ENCODE peak calls at places on chromosomes 16 and 17, in seven cellular contexts. Y, H, R, J, C, I and F are unnamed samples.

GRCh38 chr17:7224110-7224509 is 4.4 kb downstream of the ACADVL start:
- DNase-seq in Y (no peak), H (peak), R (no peak), J (no peak), C (no peak), I (no peak), F (peak)

GRCh38 chr16:85461814-85462404 is 151.2 kb upstream of the GSE1 start:
- DNase-seq in Y (no peak), H (peak), R (no peak), J (no peak), C (no peak), I (peak), F (no peak)

GRCh38 chr16:63050391-63050790 is 1014.2 kb upstream of the CDH8 start:
- DNase-seq in Y (no peak), H (no peak), R (no peak), J (no peak), C (no peak), I (no peak), F (no peak)

GRCh38 chr17:13320046-13320785 is 281.5 kb downstream of the HS3ST3A1 start:
- DNase-seq in Y (no peak), H (no peak), R (no peak), J (no peak), C (no peak), I (no peak), F (no peak)

GRCh38 chr17:82349287-82349701 is 9.8 kb upstream of the TEX19 start:
- DNase-seq in Y (no peak), H (no peak), R (no peak), J (peak), C (no peak), I (no peak), F (no peak)

GRCh38 chr16:47778106-47778803 is 317.1 kb downstream of the PHKB start:
- DNase-seq in Y (no peak), H (no peak), R (no peak), J (no peak), C (no peak), I (no peak), F (no peak)

GRCh38 chr17:5667871-5668270 is 83.6 kb upstream of the NLRP1 start:
- DNase-seq in Y (no peak), H (no peak), R (no peak), J (no peak), C (no peak), I (no peak), F (no peak)

GRCh38 chr16:89374393-89374948 is 115.9 kb downstream of the ANKRD11 start:
- DNase-seq in Y (no peak), H (no peak), R (no peak), J (no peak), C (no peak), I (peak), F (no peak)

GRCh38 chr17:944266-944665 is 35.3 kb downstream of the NXN start:
- DNase-seq in Y (no peak), H (no peak), R (no peak), J (no peak), C (no peak), I (no peak), F (no peak)

GRCh38 chr17:58352843-58353719 is 1.1 kb upstream of the SUPT4H1 start:
- DNase-seq in Y (peak), H (peak), R (no peak), J (no peak), C (no peak), I (peak), F (peak)

GRCh38 chr17:30716461-30717289 is 107.8 kb downstream of the CRLF3 start:
- DNase-seq in Y (no peak), H (no peak), R (no peak), J (no peak), C (no peak), I (peak), F (peak)

GRCh38 chr17:38881600-38882191 is 11.8 kb downstream of the LASP1 start:
- DNase-seq in Y (no peak), H (no peak), R (no peak), J (no peak), C (no peak), I (peak), F (peak)

GRCh38 chr16:75109732-75110243 is 6.8 kb downstream of the LDHD start:
- DNase-seq in Y (no peak), H (peak), R (peak), J (no peak), C (no peak), I (no peak), F (peak)

GRCh38 chr17:17757391-17757791 is 76.1 kb downstream of the RAI1 start:
- DNase-seq in Y (peak), H (no peak), R (no peak), J (no peak), C (no peak), I (no peak), F (no peak)

GRCh38 chr17:80978499-80979497 is 12.8 kb upstream of the CHMP6 start:
- DNase-seq in Y (no peak), H (no peak), R (no peak), J (no peak), C (no peak), I (peak), F (no peak)

GRCh38 chr17:72838068-72838467 is 254.4 kb downstream of the SLC39A11 start:
- DNase-seq in Y (no peak), H (no peak), R (no peak), J (no peak), C (no peak), I (no peak), F (no peak)

GRCh38 chr16:16144416-16144815 is 78.9 kb downstream of the ABCC6 start:
- DNase-seq in Y (no peak), H (peak), R (no peak), J (no peak), C (no peak), I (no peak), F (no peak)

GRCh38 chr17:17710728-17711541 is 29.7 kb downstream of the RAI1 start:
- DNase-seq in Y (no peak), H (peak), R (peak), J (peak), C (no peak), I (peak), F (peak)

GRCh38 chr16:57758331-57759117 is 23.0 kb downstream of the KATNB1 start:
- DNase-seq in Y (no peak), H (no peak), R (no peak), J (no peak), C (no peak), I (no peak), F (no peak)

GRCh38 chr17:10114931-10115535 is 83.4 kb downstream of the GAS7 start:
- DNase-seq in Y (peak), H (peak), R (peak), J (peak), C (peak), I (peak), F (peak)

GRCh38 chr16:49652441-49653175 is 203.3 kb downstream of the ZNF423 start:
- DNase-seq in Y (no peak), H (no peak), R (no peak), J (no peak), C (no peak), I (no peak), F (peak)

GRCh38 chr16:66387817-66388332 is 21.4 kb downstream of the CDH5 start:
- DNase-seq in Y (no peak), H (no peak), R (no peak), J (no peak), C (no peak), I (no peak), F (no peak)

GRCh38 chr17:35588196-35588920 is 1.2 kb downstream of the AP2B1 start:
- DNase-seq in Y (no peak), H (peak), R (no peak), J (peak), C (no peak), I (peak), F (no peak)

GRCh38 chr16:89602273-89602951 is 11.0 kb upstream of the DPEP1 start:
- DNase-seq in Y (peak), H (peak), R (no peak), J (peak), C (peak), I (peak), F (peak)

GRCh38 chr17:18163528-18163927 is 20.1 kb upstream of the ALKBH5 start:
- DNase-seq in Y (no peak), H (no peak), R (no peak), J (no peak), C (no peak), I (no peak), F (no peak)

GRCh38 chr17:45857977-45858708 is 13.5 kb downstream of the SPPL2C start:
- DNase-seq in Y (no peak), H (peak), R (no peak), J (no peak), C (no peak), I (peak), F (no peak)

GRCh38 chr17:34081269-34081668 is 173.8 kb upstream of the CCL2 start:
- DNase-seq in Y (no peak), H (no peak), R (no peak), J (no peak), C (no peak), I (peak), F (no peak)

GRCh38 chr17:64306850-64307463 is 43.9 kb upstream of the TEX2 start:
- DNase-seq in Y (peak), H (peak), R (peak), J (peak), C (no peak), I (peak), F (peak)

GRCh38 chr16:72083778-72084404 is 9.5 kb downstream of the TXNL4B start:
- DNase-seq in Y (no peak), H (no peak), R (no peak), J (no peak), C (no peak), I (no peak), F (no peak)

GRCh38 chr16:82628741-82629140 is 2.0 kb downstream of the CDH13 start:
- DNase-seq in Y (no peak), H (no peak), R (no peak), J (no peak), C (no peak), I (no peak), F (no peak)

GRCh38 chr16:61814716-61815347 is 221.4 kb downstream of the CDH8 start:
- DNase-seq in Y (no peak), H (no peak), R (no peak), J (no peak), C (no peak), I (no peak), F (no peak)

GRCh38 chr16:80751167-80751566 is 53.2 kb downstream of the CDYL2 start:
- DNase-seq in Y (no peak), H (no peak), R (no peak), J (no peak), C (no peak), I (peak), F (no peak)